ENCODE peak calls at places on chromosome 15, in five cellular contexts. B, Q, N, I and E are unnamed samples.

GRCh38 chr15:41340189-41340695 is 7.6 kb downstream of the NUSAP1 start:
- DNase-seq in B (no peak), N (no peak), Q (no peak), I (no peak), E (no peak)

GRCh38 chr15:90650117-90650955 is 66.8 kb upstream of the BLM start:
- DNase-seq in I (no peak), Q (no peak), B (no peak), N (no peak), E (peak; percentile 40)

GRCh38 chr15:77632760-77633133 is at the start of gene LINGO1:
- DNase-seq in I (no peak), Q (no peak), B (peak; percentile 35), N (no peak), E (no peak)

GRCh38 chr15:31308185-31308639 is 18.4 kb upstream of the KLF13 start:
- DNase-seq in I (no peak), N (no peak), B (no peak), Q (no peak), E (no peak)

GRCh38 chr15:71792521-71792920 is 17.8 kb upstream of the NR2E3 start:
- DNase-seq in Q (no peak), N (no peak), B (no peak), I (no peak), E (no peak)

GRCh38 chr15:52255008-52255407 is 40.6 kb downstream of the MYO5C start:
- DNase-seq in B (no peak), I (no peak), N (peak; percentile 16), Q (no peak), E (no peak)

GRCh38 chr15:54518145-54518941 is 540.1 kb downstream of the UNC13C start:
- DNase-seq in Q (no peak), N (no peak), I (no peak), B (no peak), E (no peak)

GRCh38 chr15:24857777-24858176 is 97.0 kb upstream of the SNRPN start:
- DNase-seq in B (no peak), Q (no peak), I (no peak), N (no peak), E (no peak)

GRCh38 chr15:83305696-83306291 is 21.3 kb upstream of the BNC1 start:
- DNase-seq in Q (no peak), B (peak; percentile 33), I (no peak), N (no peak), E (no peak)

GRCh38 chr15:74345051-74345450 is 22.4 kb downstream of the CYP11A1 start:
- DNase-seq in Q (no peak), I (no peak), B (no peak), N (no peak), E (no peak)